ENCODE peak calls at places on chromosomes 3 and 15, in seven cellular contexts. Y, O, L, H, Z, X and D are unnamed samples.

GRCh38 chr3:59451041-59451763 is 401.4 kb upstream of the CFAP20DC start:
- DNase-seq in O (peak), H (peak), X (peak), Y (no peak), Z (no peak), L (peak), D (no peak)

GRCh38 chr3:12227833-12228232 is 61.0 kb upstream of the PPARG start:
- DNase-seq in Y (peak), H (no peak), X (no peak), L (no peak), Z (no peak), O (no peak), D (no peak)

GRCh38 chr15:59260090-59260489 is 53.4 kb downstream of the LDHAL6B start:
- DNase-seq in L (no peak), O (no peak), X (no peak), Y (no peak), H (no peak), Z (no peak), D (no peak)

GRCh38 chr3:52896613-52897012 is 735 bp downstream of the STIMATE start:
- DNase-seq in X (no peak), H (peak), Y (no peak), O (peak), L (no peak), Z (peak), D (no peak)

GRCh38 chr15:98321916-98322315 is 326.4 kb upstream of the IGF1R start:
- DNase-seq in L (no peak), X (no peak), H (no peak), O (peak), Y (no peak), Z (no peak), D (no peak)

GRCh38 chr3:133938770-133939495 is 43.3 kb upstream of the RAB6B start:
- DNase-seq in Z (no peak), L (no peak), Y (no peak), O (peak), X (no peak), H (no peak), D (no peak)

GRCh38 chr3:62942761-62943160 is 67.5 kb upstream of the CADPS start:
- DNase-seq in Y (no peak), X (no peak), O (no peak), H (no peak), L (no peak), Z (no peak), D (no peak)

GRCh38 chr3:28294667-28295413 is 53.4 kb downstream of the CMC1 start:
- DNase-seq in Y (no peak), L (no peak), O (no peak), H (no peak), X (no peak), Z (no peak), D (no peak)

GRCh38 chr3:190429681-190430080 is 20.0 kb downstream of the TMEM207 start:
- DNase-seq in X (no peak), H (no peak), Y (no peak), L (no peak), Z (no peak), O (no peak), D (no peak)

GRCh38 chr3:46693038-46693896 is at the start of gene ALS2CL:
- DNase-seq in O (peak), X (peak), L (peak), Z (no peak), H (peak), Y (no peak), D (no peak)

GRCh38 chr15:59150185-59150584 is 45.2 kb downstream of the CCNB2 start:
- DNase-seq in X (no peak), L (no peak), Z (no peak), Y (no peak), O (no peak), H (no peak), D (no peak)

GRCh38 chr3:7309707-7310106 is 448.8 kb downstream of the GRM7 start:
- DNase-seq in L (no peak), X (no peak), Y (peak), O (no peak), H (no peak), Z (no peak), D (no peak)